ENCODE peak calls at places on chromosomes 7 and 10, in five cellular contexts. N is ascending aorta, P is psoas muscle, W is left ventricle myocardium inferior, C is Peyer's patch. M is an unnamed sample. For H3K9me3 and H3K36me3, the result is how much of the 10 kb centered on the place peaks cover.

GRCh38 chr7:55641811-55642210 is 69.5 kb upstream of the VOPP1 start:
- DNase-seq in N (no peak), P (no peak), W (no peak), C (no peak), M (no peak)

GRCh38 chr7:22443370-22444180 is 56.4 kb downstream of the STEAP1B start:
- DNase-seq in N (no peak), P (no peak), W (no peak), C (no peak), M (no peak)

GRCh38 chr10:103548581-103549348 is 55.3 kb downstream of the NEURL1 start:
- DNase-seq in N (no peak), P (peak), W (no peak), C (peak), M (peak)

GRCh38 chr10:20858292-20859124 is 38.6 kb downstream of the NEBL start:
- DNase-seq in N (no peak), P (no peak), W (no peak), C (no peak), M (no peak)

GRCh38 chr10:60238408-60239100 is 151.1 kb downstream of the ANK3 start:
- DNase-seq in N (no peak), P (no peak), W (no peak), C (peak), M (no peak)

GRCh38 chr10:44724415-44725174 is 186.5 kb upstream of the TMEM72 start:
- DNase-seq in N (no peak), P (no peak), W (no peak), C (no peak), M (no peak)

GRCh38 chr10:78212786-78213175 is 179.1 kb downstream of the RPS24 start:
- DNase-seq in N (no peak), P (no peak), W (no peak), C (no peak), M (no peak)

GRCh38 chr10:22268503-22268902 is 47.7 kb upstream of the COMMD3 start:
- DNase-seq in N (no peak), P (no peak), W (no peak), C (no peak), M (no peak)

GRCh38 chr10:13614530-13615332 is 28.0 kb downstream of the PRPF18 start:
- DNase-seq in N (no peak), P (no peak), W (no peak), C (no peak), M (no peak)

GRCh38 chr7:3236268-3236667 is 64.8 kb upstream of the SDK1 start:
- DNase-seq in N (no peak), P (no peak), W (no peak), C (no peak), M (no peak)

GRCh38 chr10:22736134-22736533 is 21.8 kb upstream of the PIP4K2A start:
- DNase-seq in N (no peak), P (no peak), W (no peak), C (no peak), M (no peak)

GRCh38 chr7:116138202-116138801 is 72.0 kb upstream of the TES start:
- DNase-seq in N (no peak), P (no peak), W (no peak), C (no peak), M (no peak)

GRCh38 chr7:143331179-143331825 is 15.4 kb downstream of the CLCN1 start:
- DNase-seq in N (no peak), P (peak), W (no peak), C (no peak), M (no peak)

GRCh38 chr7:72751978-72752377 is 76.0 kb downstream of the TYW1B start:
- DNase-seq in N (no peak), P (no peak), W (no peak), C (no peak), M (no peak)

GRCh38 chr7:123601530-123601929 is at the start of gene ASB15:
- DNase-seq in N (no peak), P (no peak), W (no peak), C (no peak), M (no peak)

GRCh38 chr7:40733578-40733977 is 598.8 kb downstream of the SUGCT start:
- DNase-seq in N (no peak), P (no peak), W (no peak), C (no peak), M (no peak)

GRCh38 chr10:45118929-45119328 is 118.2 kb downstream of the ZNF22 start:
- DNase-seq in N (no peak), P (no peak), W (no peak), C (no peak), M (no peak)

GRCh38 chr7:16586081-16586874 is 59.3 kb downstream of the ANKMY2 start:
- DNase-seq in N (no peak), P (peak), W (no peak), C (no peak), M (no peak)

GRCh38 chr10:133178357-133179127 is 18.5 kb downstream of the KNDC1 start:
- DNase-seq in N (no peak), P (peak), W (peak), C (no peak), M (peak)

GRCh38 chr10:133176546-133176945 is 16.5 kb downstream of the KNDC1 start:
- DNase-seq in N (no peak), P (no peak), W (no peak), C (no peak), M (peak)

GRCh38 chr10:133179128-133179520 is 19.1 kb downstream of the KNDC1 start:
- DNase-seq in N (no peak), P (no peak), W (no peak), C (no peak), M (no peak)

GRCh38 chr10:133179651-133180050 is 19.6 kb downstream of the KNDC1 start:
- DNase-seq in N (no peak), P (peak), W (no peak), C (no peak), M (no peak)

DNA sequence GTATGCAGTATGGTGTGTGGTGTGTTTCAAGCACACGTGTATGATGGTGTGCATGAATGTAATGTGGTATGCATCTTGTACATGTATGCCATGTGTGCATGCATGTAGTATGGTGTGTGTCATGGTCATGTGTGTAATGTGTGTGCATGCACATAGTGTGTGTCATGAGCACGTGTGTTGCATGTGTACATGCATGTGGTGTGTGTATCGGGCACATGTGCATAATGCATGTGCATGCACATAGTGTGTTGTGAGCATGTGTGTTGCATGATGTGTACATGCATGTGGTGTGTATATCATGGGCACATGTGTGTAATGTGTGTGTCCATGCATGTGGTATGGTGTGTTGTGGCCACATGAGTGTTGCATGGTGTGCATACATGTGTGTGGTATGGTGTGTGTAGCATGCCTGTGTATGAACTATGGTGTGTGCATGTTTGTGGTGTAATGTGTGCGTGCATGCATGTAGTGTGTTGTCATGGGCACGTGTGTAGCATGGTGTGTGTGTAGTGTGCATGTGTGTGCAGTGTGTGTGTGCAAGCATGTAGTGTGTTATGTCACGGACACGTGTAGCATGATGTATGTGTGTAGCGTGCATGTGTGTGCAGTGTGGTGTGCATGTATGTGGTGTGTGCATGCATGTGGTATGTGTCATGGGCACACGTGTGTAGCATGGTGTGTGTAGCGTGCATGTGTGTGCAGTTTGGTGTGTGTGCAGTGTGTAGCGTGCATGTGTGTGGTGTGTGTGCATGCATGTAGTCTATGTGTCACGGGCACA is 17.6 kb downstream of the KNDC1 start:
- DNase-seq in N (no peak), P (no peak), W (no peak), C (no peak), M (peak)
- H3K9me3 ChIP-seq in N (under half), P (under half), W (under half), C (under half), M (under half)

GRCh38 chr7:1458676-1459511 is at the start of gene MICALL2:
- DNase-seq in N (peak), P (peak), W (peak), C (peak), M (no peak)

GRCh38 chr7:1459930-1460756 is 873 bp upstream of the MICALL2 start:
- DNase-seq in N (no peak), P (no peak), W (peak), C (peak), M (no peak)

GRCh38 chr7:1457949-1458675 is 1.2 kb downstream of the MICALL2 start:
- DNase-seq in N (no peak), P (no peak), W (no peak), C (no peak), M (no peak)

GRCh38 chr7:1460757-1461639 is 1.7 kb upstream of the MICALL2 start:
- DNase-seq in N (peak), P (peak), W (peak), C (peak), M (no peak)

GRCh38 chr7:1459512-1459892 is 232 bp upstream of the MICALL2 start:
- DNase-seq in N (peak), P (peak), W (peak), C (peak), M (peak)
- H3K4me3 ChIP-seq in N (peak), P (peak), W (peak), C (peak), M (peak)

DNA sequence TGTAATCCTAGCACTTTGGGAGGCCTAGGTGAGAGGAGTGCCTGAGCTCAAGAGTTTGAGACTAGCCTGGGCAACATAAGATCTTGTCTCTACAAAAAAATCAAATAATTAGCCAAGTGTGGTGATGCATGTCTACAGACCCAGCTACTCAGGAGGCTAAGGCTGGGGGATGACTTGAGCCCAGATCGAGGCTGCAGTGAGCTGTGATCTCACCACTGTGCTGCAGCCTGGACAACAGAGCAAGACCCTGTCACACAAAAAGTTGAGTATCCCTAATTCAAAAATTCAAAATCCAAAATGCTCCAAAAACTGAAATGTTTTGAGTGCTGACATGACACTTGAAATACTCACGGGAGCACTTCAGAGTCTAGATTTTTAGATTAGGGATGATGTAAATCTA is 19.1 kb downstream of the KBTBD2 start:
- DNase-seq in N (no peak), P (no peak), W (no peak), C (no peak), M (no peak)
- H3K36me3 ChIP-seq in N (under half), P (half or more), W (half or more), C (half or more), M (half or more)

GRCh38 chr10:7662522-7662921 is 4.2 kb downstream of the ITIH5 start:
- DNase-seq in N (no peak), P (no peak), W (no peak), C (no peak), M (no peak)
- H3K9me3 ChIP-seq in N (under half), P (under half), W (under half), C (under half), M (under half)

GRCh38 chr10:129973674-129974059 is 9.6 kb upstream of the EBF3 start:
- DNase-seq in N (no peak), P (no peak), W (no peak), C (no peak), M (peak)

GRCh38 chr10:129970404-129971364 is 6.6 kb upstream of the EBF3 start:
- DNase-seq in N (no peak), P (peak), W (no peak), C (no peak), M (peak)

GRCh38 chr10:129971381-129972144 is 7.5 kb upstream of the EBF3 start:
- DNase-seq in N (no peak), P (peak), W (peak), C (no peak), M (peak)

GRCh38 chr10:129972966-129973673 is 9.0 kb upstream of the EBF3 start:
- DNase-seq in N (no peak), P (no peak), W (no peak), C (no peak), M (no peak)

GRCh38 chr10:129972145-129972965 is 8.3 kb upstream of the EBF3 start:
- DNase-seq in N (no peak), P (peak), W (no peak), C (no peak), M (peak)
- H3K4me3 ChIP-seq in N (no peak), P (peak), W (peak), C (no peak), M (peak)

GRCh38 chr7:149214020-149214720 is 18.8 kb downstream of the ZNF282 start:
- DNase-seq in N (no peak), P (no peak), W (no peak), C (no peak), M (no peak)
- H3K36me3 ChIP-seq in N (half or more), P (half or more), W (half or more), C (half or more), M (half or more)

GRCh38 chr7:122303522-122303970 is 1.0 kb downstream of the FEZF1 start:
- DNase-seq in N (no peak), P (no peak), W (no peak), C (no peak), M (no peak)
- H3K9me3 ChIP-seq in N (under half), P (under half), W (under half), C (under half), M (under half)

DNA sequence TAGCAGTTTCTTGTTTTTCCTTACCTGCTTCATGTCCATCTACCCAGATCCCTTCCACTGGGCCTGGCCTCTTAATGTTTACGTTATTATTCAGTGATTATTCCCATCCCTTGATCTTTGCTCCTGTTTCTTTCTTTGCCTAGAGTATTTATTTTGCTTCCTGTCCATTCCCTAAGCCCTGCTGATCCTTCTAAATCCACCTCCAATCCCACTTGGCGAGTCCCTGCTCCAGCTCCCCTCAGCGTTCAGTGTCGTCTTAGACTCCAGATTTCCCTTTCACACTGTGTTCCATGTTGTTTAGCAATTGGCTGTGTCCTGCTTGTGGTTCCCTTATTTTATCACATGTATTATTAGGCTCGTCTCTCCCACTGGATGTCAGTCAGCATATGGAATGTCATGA is 7.3 kb downstream of the PPP2R2D start:
- DNase-seq in N (no peak), P (no peak), W (no peak), C (no peak), M (no peak)
- H3K4me3 ChIP-seq in N (no peak), P (no peak), W (no peak), C (no peak), M (no peak)

DNA sequence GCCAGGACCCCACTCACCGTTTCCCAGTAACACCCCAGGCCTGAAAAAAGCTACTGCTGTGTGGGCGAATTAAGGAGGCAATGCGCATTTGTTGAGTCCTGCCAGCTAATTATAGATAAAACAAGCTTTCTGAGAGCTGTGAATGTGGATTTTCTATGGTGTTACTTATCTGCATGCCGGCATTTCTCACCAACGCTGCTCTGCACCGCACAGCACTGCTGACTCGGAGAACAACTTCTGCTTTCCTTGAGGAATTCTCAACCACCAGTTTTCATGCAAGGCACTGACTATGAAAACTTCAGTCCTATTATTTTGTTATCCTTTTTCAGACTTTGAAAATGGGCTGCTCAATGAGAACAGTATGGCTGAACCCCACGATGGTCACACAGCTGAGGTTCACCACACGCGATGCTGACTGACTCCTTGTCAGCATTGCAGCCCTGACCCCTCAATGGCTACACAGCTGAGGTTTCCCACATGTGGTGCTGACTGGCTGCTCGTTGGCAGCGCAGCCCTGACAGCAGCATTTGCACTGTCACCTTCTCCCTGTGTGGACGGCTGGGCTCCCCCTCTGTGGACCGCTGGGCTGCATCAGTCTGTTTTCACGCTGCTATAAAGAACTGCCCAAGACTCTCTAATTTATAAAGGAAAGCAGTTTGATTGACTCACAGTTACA is 190.6 kb downstream of the DIP2C start:
- DNase-seq in N (no peak), P (peak), W (no peak), C (no peak), M (no peak)
- H3K36me3 ChIP-seq in N (under half), P (under half), W (under half), C (under half), M (under half)

M was measured in suprapubic skin.